ENCODE peak calls at places on chromosomes 11 and 22, in six cellular contexts. I is K562, N is sigmoid colon, S is SK-N-SH, L is esophagus muscularis mucosa, O is upper lobe of left lung. T is an unnamed sample.

GRCh38 chr11:72391638-72392423 is 42.5 kb downstream of the CLPB start:
- DNase-seq in N (no peak), O (no peak), L (no peak), S (no peak), I (no peak), T (no peak)

GRCh38 chr22:43635101-43635500 is 177.0 kb downstream of the EFCAB6 start:
- DNase-seq in S (no peak), L (peak), I (no peak), O (no peak), N (no peak), T (no peak)

GRCh38 chr11:46361283-46362145 is 14.3 kb downstream of the DGKZ start:
- DNase-seq in N (peak), O (peak), S (peak), I (peak), L (no peak), T (peak)

GRCh38 chr11:74142624-74143023 is 28.2 kb downstream of the C2CD3 start:
- DNase-seq in O (no peak), N (no peak), I (no peak), L (no peak), S (no peak), T (no peak)

GRCh38 chr11:70029115-70029830 is 48.8 kb upstream of the ANO1 start:
- DNase-seq in I (no peak), N (no peak), L (no peak), O (no peak), S (no peak), T (no peak)

GRCh38 chr22:22085702-22086500 is 103.3 kb upstream of the TOP3B start:
- DNase-seq in I (peak), S (peak), N (no peak), L (peak), O (peak), T (no peak)

GRCh38 chr22:50261615-50262459 is at the start of gene MAPK12:
- DNase-seq in N (no peak), I (peak), O (no peak), S (peak), L (no peak), T (no peak)

GRCh38 chr22:48450188-48450825 is 1377.4 kb downstream of the BRD1 start:
- DNase-seq in S (no peak), L (no peak), N (no peak), I (no peak), O (peak), T (no peak)

DNA sequence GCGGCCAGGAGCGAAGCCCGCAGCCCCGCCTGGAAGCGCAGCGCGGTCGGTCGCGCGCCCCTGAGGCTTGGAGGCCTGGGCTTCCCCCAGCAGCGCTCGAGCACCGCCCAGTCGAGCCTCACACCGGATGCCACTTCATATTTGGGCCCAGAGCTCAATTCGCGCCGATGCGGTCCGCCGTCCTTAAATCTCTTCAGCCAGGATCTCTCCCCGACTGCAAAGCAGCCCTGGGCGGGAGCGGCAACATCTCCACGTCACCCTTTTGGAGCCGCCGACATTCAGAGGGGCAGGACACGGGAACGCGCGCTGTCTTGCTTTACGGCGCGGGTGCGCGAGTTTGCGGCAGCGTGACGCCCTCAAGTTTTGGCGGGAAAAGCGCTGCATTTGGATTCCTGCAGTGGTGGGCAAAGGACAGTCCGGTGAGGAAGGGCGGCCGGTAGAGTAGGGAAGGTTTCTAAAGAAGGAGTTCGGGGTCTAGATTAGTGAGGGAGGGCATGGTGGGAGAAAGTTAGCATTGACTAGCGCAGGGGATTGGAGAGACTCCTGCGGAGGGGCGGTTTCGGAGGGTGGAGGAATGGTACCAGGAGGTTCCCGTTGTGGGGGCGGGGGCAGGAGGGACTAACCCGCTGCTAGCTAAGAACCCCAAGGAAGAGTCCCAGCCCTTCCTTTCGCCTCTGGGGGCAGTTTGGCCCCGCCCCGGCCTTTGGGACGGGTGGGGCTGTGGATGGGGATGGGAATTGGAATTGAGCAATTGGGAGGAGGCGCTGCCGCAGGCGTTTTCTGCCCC is 824 bp downstream of the CHEK1 start:
- DNase-seq in I (peak), S (peak), L (peak), O (peak), N (peak), T (peak)
- TF ChIP-seq EP300 in I (no peak), S (no peak), L (no peak), O (no peak), N (no peak), T (no peak)

GRCh38 chr22:31345331-31346254 is 553 bp downstream of the PATZ1 start:
- DNase-seq in L (no peak), I (peak), S (peak), O (peak), N (peak), T (peak)
- TF ChIP-seq POLR2AphosphoS5 in L (peak), I (peak), S (no peak), O (no peak), N (no peak), T (no peak)

GRCh38 chr11:118921929-118922744 is 3.6 kb downstream of the BCL9L start:
- DNase-seq in N (peak), I (no peak), L (no peak), S (peak), O (peak), T (peak)
- TF ChIP-seq EP300 in N (no peak), I (no peak), L (no peak), S (peak), O (no peak), T (no peak)

GRCh38 chr22:29300467-29300806 is 6.0 kb upstream of the GAS2L1 start:
- DNase-seq in I (no peak), O (no peak), L (no peak), N (no peak), S (no peak), T (no peak)

GRCh38 chr22:29301716-29302401 is 4.6 kb upstream of the GAS2L1 start:
- DNase-seq in I (no peak), N (no peak), L (no peak), O (no peak), S (peak), T (no peak)

GRCh38 chr22:29302402-29302680 is 4.1 kb upstream of the GAS2L1 start:
- DNase-seq in S (no peak), L (no peak), O (no peak), I (no peak), N (no peak), T (no peak)

GRCh38 chr22:29299136-29299900 is 7.1 kb upstream of the GAS2L1 start:
- DNase-seq in S (no peak), I (no peak), L (no peak), N (no peak), O (no peak), T (no peak)

GRCh38 chr22:29300807-29301601 is 5.4 kb upstream of the GAS2L1 start:
- DNase-seq in O (no peak), S (peak), I (no peak), N (no peak), L (no peak), T (no peak)
- TF ChIP-seq POLR2AphosphoS5 in O (no peak), S (peak), I (peak), N (no peak), L (no peak), T (no peak)

DNA sequence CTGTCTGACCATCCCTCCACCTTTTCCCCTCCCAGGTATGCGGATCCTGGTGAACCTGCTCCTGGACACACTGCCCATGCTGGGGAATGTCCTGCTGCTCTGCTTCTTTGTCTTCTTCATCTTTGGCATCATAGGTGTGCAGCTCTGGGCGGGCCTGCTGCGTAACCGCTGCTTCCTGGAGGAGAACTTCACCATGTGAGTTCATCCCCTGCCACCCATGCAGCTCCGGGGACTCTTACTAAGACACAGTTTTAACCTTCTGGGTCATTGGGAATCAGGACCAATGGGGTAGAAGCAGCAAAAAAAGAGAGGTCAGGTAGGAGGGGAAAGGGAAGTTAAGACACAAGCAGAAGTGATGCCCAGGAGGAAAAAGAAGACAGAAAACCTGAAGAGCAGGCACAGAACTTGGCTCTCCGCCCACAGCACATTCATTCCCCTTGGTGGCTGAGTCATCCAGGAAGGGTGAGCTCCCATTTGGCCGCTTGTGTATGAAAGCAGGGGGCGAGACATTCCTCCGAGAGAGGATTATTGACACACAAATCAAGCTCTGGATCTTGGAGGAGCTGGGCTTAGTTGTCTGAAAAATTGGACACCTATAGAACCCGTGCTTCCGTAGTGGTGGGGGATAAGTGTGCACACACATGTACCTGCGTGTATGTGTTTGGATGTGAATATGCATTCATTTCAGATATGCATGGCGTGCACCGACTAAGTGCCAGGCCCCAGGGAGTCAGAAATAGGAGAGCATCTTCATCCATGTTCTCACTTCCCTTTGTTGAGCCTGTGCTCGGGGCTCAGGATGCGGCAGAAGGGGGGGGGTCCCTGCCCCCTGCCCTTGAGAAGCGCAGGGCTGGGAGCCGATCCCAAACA is 64.2 kb downstream of the CACNA1I start:
- DNase-seq in O (no peak), S (no peak), L (no peak), N (no peak), I (peak), T (peak)
- TF ChIP-seq EP300 in O (no peak), S (no peak), L (no peak), N (no peak), I (no peak), T (no peak)

GRCh38 chr11:134142536-134142935 is 73.7 kb downstream of the JAM3 start:
- DNase-seq in S (no peak), L (no peak), I (no peak), O (no peak), N (no peak), T (no peak)

GRCh38 chr11:134139303-134139872 is 70.5 kb downstream of the JAM3 start:
- DNase-seq in O (no peak), I (no peak), N (no peak), L (no peak), S (no peak), T (no peak)

GRCh38 chr11:134140961-134141490 is 72.2 kb downstream of the JAM3 start:
- DNase-seq in S (no peak), O (no peak), N (no peak), L (no peak), I (no peak), T (no peak)

GRCh38 chr11:134144744-134145143 is 75.9 kb downstream of the JAM3 start:
- DNase-seq in L (no peak), S (no peak), O (no peak), N (no peak), I (no peak), T (no peak)

GRCh38 chr11:134139873-134140331 is 71.0 kb downstream of the JAM3 start:
- DNase-seq in S (peak), N (peak), O (no peak), L (no peak), I (peak), T (peak)
- TF ChIP-seq POLR2AphosphoS5 in S (no peak), N (peak), O (no peak), L (peak), I (no peak), T (no peak)

DNA sequence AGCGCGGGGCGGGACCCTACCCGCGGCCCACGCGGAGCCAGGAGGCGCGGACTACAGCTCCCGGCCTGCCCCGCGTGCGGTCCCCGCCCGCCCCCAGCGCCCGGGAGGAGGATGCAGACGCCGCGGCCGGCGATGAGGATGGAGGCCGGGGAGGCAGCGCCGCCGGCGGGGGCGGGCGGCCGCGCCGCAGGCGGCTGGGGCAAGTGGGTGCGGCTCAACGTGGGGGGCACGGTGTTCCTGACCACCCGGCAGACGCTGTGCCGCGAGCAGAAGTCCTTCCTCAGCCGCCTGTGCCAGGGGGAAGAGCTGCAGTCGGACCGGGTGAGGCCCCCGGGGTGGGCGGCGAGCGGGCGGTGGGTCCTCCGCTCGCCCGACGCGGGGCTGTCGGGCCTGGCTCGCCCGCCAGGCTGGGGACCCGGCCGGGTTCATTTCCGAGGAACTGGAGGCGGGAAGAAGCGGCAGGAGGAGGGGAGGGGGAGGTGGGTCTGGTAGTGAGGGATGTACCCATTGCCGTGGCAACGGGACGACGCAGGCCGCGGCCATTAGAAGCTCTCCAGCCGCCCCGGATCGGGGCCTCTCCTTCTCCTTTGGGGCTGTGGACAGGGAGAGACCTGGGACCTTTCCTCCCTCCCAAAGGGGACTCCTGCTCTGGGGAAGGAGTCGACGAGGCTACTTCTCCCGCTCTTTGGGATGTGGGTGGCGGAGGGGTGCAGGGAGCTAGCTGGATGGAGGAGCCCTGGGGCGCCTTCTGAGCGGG is at the start of gene KCTD17:
- DNase-seq in L (no peak), N (peak), I (peak), S (peak), O (peak), T (peak)
- TF ChIP-seq EP300 in L (no peak), N (no peak), I (no peak), S (no peak), O (no peak), T (no peak)

T was measured in transverse colon.